ENCODE peak calls at places on chromosomes 16 and 17, in six cellular contexts. F is lower leg skin, E is A549, Y is ovary, I is H54, H is HepG2. S is an unnamed sample.

GRCh38 chr17:35801583-35802224 is 6.3 kb upstream of the MMP28 start:
- DNase-seq in Y (no peak), H (no peak), F (peak; percentile 93), I (no peak), E (no peak), S (peak; percentile 75)

GRCh38 chr16:56620311-56620897 is 5.2 kb upstream of the MT1E start:
- DNase-seq in H (no peak), F (no peak), E (no peak), I (no peak), Y (no peak), S (no peak)

GRCh38 chr16:2981177-2981898 is 1.1 kb upstream of the PKMYT1 start:
- DNase-seq in E (no peak), I (no peak), H (peak; percentile 72), Y (no peak), F (no peak), S (no peak)

GRCh38 chr17:74870512-74870911 is 2.3 kb downstream of the FDXR start:
- DNase-seq in H (peak; percentile 67), F (no peak), I (no peak), E (no peak), Y (peak; percentile 91), S (no peak)

GRCh38 chr17:62778990-62779681 is 29.0 kb downstream of the MARCHF10 start:
- DNase-seq in Y (peak; percentile 43), E (peak; percentile 92), H (peak; percentile 48), I (peak; percentile 65), F (peak; percentile 85), S (no peak)

GRCh38 chr17:16980813-16981731 is 9.2 kb upstream of the TNFRSF13B start:
- DNase-seq in I (no peak), Y (no peak), F (peak; percentile 79), H (no peak), E (no peak), S (peak; percentile 88)

GRCh38 chr17:42484304-42484703 is 25.6 kb downstream of the ATP6V0A1 start:
- DNase-seq in Y (no peak), E (no peak), I (no peak), H (peak; percentile 99), F (no peak), S (no peak)

GRCh38 chr16:17527538-17527937 is 56.8 kb upstream of the XYLT1 start:
- DNase-seq in Y (no peak), H (no peak), E (no peak), F (no peak), I (no peak), S (no peak)

GRCh38 chr17:4520881-4521600 is 22.4 kb downstream of the SPNS2 start:
- DNase-seq in I (no peak), E (peak; percentile 52), H (no peak), Y (no peak), F (no peak), S (no peak)

GRCh38 chr16:48075398-48075797 is 80.4 kb downstream of the ABCC12 start:
- DNase-seq in I (no peak), Y (no peak), F (no peak), H (peak; percentile 14), E (peak; percentile 6), S (no peak)

GRCh38 chr16:4032768-4033167 is 83.5 kb downstream of the ADCY9 start:
- DNase-seq in Y (no peak), E (no peak), F (no peak), I (no peak), H (no peak), S (peak; percentile 87)
- TF ChIP-seq POLR2A in Y (no peak), E (no peak), F (no peak), I (no peak), H (no peak), S (no peak)

DNA sequence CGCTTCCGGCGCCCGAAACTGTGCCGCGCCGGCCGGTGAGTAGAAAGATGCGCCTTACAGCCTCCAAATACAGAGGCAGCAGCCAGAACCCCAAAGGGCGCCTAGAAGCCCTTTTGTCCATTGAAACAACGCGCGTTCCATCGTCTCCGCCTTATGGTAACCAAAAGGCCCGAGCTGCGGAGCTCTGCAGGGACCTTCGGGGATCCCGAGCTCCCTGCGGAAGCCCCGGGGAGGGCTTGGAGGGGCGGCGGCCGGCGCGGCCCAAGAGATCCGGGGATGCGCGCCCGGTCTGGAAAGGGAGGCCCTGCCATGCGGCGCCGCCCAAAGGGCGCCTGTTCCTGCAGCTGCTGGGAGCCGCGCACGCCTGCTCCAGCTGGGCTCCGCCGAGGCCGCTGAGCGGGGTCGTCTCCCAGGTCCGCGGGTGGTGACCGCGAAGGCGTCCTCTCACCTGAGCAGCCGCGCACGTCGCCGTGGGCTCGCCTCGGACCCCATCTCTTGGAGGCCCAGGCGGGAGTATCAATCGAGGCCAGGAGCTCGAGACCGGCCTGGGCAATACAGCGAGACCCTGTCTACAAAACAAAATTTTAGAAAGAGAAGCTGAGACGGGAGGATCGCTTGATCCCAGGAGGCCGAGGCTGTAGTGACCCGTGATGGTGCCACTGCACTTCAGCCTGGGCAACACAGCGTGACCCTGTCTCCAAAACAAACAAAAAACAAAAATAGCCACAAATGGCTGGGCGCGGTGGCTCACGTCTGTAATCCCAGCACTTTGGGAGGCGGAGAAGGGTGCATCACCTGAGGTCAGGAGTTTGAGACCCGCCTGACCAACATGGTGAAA is 805 bp upstream of the FBXO31 start:
- DNase-seq in E (peak; percentile 76), I (peak; percentile 44), H (peak; percentile 57), F (no peak), Y (no peak), S (peak; percentile 82)
- TF ChIP-seq POLR2A in E (peak; percentile 38), I (peak; percentile 43), H (peak; percentile 6), F (no peak), Y (no peak), S (no peak)

DNA sequence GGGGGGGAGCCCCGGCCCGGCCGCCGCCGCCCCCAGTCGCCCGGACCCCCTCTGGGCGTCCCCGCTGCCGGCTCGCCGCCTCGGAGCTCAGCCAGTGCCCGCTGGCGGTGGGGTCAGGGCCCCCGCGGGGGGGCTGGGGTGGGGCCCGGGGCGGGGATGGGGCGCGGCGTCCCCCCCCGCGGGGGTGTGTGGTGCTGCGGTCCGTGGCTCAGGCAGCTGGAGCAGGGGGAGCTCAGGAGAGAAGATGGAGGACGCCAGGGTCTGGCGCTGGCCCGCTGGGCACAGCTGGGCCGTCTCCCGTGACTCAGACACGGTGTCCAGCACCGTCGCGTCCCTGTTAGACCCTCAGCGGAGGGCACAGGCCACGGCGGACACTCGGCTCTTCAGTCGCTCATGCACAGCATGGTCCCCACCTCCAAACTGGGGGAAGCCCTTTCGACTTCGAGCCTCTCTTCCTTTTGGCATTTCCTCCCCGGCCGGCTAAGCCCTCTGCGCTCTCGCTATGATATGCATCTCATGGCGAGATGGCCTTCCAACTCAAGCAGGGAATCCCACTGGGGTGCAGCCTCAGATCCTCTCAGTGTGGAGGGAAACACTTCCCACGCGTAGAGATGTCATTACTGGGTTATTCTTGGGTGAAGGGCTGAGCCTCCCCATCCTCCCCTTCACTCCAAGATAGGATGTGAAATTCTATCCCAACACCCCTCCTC is 402 bp upstream of the VEZF1 start:
- DNase-seq in I (peak; percentile 90), E (peak; percentile 77), F (peak; percentile 93), H (no peak), Y (peak; percentile 83), S (peak; percentile 78)
- TF ChIP-seq POLR2A in I (peak; percentile 81), E (no peak), F (no peak), H (peak; percentile 82), Y (no peak), S (peak; percentile 71)

GRCh38 chr17:50662632-50663225 is 28.0 kb downstream of the ABCC3 start:
- DNase-seq in Y (no peak), H (no peak), I (no peak), F (no peak), E (no peak), S (no peak)

GRCh38 chr17:50661348-50661747 is 26.7 kb downstream of the ABCC3 start:
- DNase-seq in E (no peak), Y (no peak), I (no peak), H (no peak), F (no peak), S (no peak)

GRCh38 chr17:50660887-50661345 is 26.2 kb downstream of the ABCC3 start:
- DNase-seq in H (no peak), E (no peak), F (no peak), I (no peak), Y (no peak), S (no peak)

GRCh38 chr17:50660042-50660886 is 25.6 kb downstream of the ABCC3 start:
- DNase-seq in I (no peak), H (peak; percentile 90), Y (no peak), E (peak; percentile 95), F (no peak), S (peak; percentile 37)

GRCh38 chr17:50661795-50662391 is 27.2 kb downstream of the ABCC3 start:
- DNase-seq in H (peak; percentile 93), Y (no peak), I (peak; percentile 96), F (no peak), E (peak; percentile 100), S (peak; percentile 64)
- TF ChIP-seq POLR2A in H (peak; percentile 48), Y (no peak), I (no peak), F (no peak), E (no peak), S (no peak)

GRCh38 chr16:31076319-31076718 is 2.1 kb downstream of the ZNF646 start:
- DNase-seq in E (no peak), F (no peak), I (no peak), H (no peak), Y (no peak), S (no peak)
- TF ChIP-seq POLR2A in E (no peak), F (no peak), I (no peak), H (no peak), Y (no peak), S (no peak)

DNA sequence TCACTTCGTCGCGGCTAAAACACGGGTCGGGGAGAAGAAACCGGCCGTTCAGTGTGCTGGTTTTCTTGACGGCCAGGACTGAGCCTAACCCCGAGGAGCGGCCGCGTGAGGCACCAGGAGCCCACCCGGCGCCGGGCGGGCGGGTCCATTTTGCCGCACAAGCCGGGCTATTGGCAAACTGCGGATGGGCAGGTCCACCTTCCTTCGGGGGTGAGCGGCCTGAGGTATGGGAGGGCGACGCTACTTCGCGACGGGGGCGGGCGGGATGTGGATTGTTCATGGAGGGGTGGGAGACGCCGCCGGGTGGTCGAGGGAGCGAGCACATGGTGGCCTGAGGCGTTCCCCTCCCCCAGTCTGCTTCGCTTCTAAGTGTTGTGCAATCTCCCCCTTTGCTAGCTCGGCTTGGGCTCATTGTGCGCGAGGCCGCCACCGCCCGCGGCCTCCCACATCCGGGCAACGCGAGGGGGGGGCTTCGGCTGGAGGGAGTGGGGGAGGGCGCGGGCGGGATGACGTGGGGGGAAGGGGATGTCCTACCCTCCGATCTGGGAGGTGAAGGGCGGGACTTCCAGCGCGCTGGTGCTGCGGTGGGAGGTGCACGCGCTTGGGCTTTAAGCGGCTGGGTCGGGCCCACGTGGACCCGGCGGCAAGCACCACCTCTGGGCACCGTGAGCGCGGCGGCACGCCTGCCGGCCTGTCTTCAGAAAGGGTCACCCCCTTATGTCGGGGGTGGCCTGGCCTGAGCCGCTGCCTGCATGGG is 5.9 kb upstream of the CD68 start:
- DNase-seq in H (peak; percentile 86), Y (peak; percentile 90), I (peak; percentile 58), E (peak; percentile 92), F (peak; percentile 98), S (peak; percentile 94)
- TF ChIP-seq POLR2A in H (peak; percentile 66), Y (peak; percentile 16), I (peak; percentile 30), E (no peak), F (no peak), S (no peak)

GRCh38 chr17:29389994-29390855 is at the start of gene TAOK1:
- DNase-seq in Y (peak; percentile 99), I (peak; percentile 97), E (peak; percentile 99), H (peak; percentile 95), F (peak; percentile 100), S (peak; percentile 99)
- TF ChIP-seq POLR2A in Y (peak; percentile 89), I (peak; percentile 96), E (peak; percentile 93), H (peak; percentile 94), F (peak; percentile 60), S (peak; percentile 84)